ENCODE peak calls at places on chromosomes 1 and 21, in five cellular contexts. Q, V, U, R and Y are unnamed samples.
A peak's percentile ranks its signal among the peaks of the same experiment; 100 is the strongest.

GRCh38 chr1:66274634-66275033 is 259.3 kb upstream of the SGIP1 start:
- DNase-seq in Q (no peak), V (no peak), U (no peak), R (no peak), Y (no peak)

GRCh38 chr1:21497466-21498061 is 11.7 kb upstream of the ALPL start:
- DNase-seq in Q (no peak), V (no peak), U (no peak), R (no peak), Y (no peak)

GRCh38 chr21:38359090-38359489 is 102.3 kb downstream of the KCNJ15 start:
- DNase-seq in Q (no peak), V (no peak), U (no peak), R (no peak), Y (no peak)

GRCh38 chr21:32653326-32653901 is 41.2 kb upstream of the CFAP298 start:
- DNase-seq in Q (no peak), V (peak; percentile 15), U (no peak), R (peak; percentile 7), Y (peak; percentile 24)

GRCh38 chr1:230002164-230002803 is 64.8 kb upstream of the GALNT2 start:
- DNase-seq in Q (no peak), V (no peak), U (no peak), R (no peak), Y (no peak)

GRCh38 chr1:44418022-44418673 is 13.1 kb downstream of the RNF220 start:
- DNase-seq in Q (no peak), V (no peak), U (no peak), R (no peak), Y (no peak)

GRCh38 chr1:212463565-212464270 is 31.0 kb downstream of the NENF start:
- DNase-seq in Q (no peak), V (no peak), U (no peak), R (no peak), Y (no peak)

GRCh38 chr1:198811436-198811835 is 172.6 kb downstream of the PTPRC start:
- DNase-seq in Q (no peak), V (no peak), U (no peak), R (no peak), Y (no peak)

GRCh38 chr1:30045304-30046090 is 677.9 kb downstream of the MATN1 start:
- DNase-seq in Q (no peak), V (no peak), U (no peak), R (no peak), Y (no peak)

GRCh38 chr1:13807213-13807612 is 107.2 kb downstream of the PRDM2 start:
- DNase-seq in Q (peak; percentile 63), V (peak; percentile 12), U (no peak), R (no peak), Y (no peak)

GRCh38 chr1:17892851-17893250 is 137.7 kb downstream of the ACTL8 start:
- DNase-seq in Q (no peak), V (no peak), U (no peak), R (no peak), Y (no peak)

DNA sequence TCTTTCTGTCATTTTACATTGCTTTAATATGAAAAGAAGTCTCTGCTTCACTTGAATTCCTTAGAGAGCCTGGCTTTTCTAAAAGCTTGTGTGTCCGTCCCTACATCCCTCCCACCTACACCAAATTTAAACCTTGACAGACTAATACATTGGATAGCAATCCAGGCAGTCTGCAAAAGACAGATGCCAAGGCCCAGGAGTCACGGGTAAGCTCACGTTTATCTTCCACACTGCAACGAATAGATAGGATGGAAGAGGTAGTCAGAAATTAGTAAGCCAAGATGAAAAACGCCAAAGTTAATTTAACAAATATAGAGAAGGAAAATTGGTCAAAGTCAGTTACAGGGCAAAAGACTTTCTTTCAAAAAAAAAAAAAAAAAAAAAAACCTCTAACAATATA is 338.1 kb downstream of the SMYD3 start:
- DNase-seq in Q (no peak), V (no peak), U (no peak), R (no peak), Y (no peak)
- TF ChIP-seq POLR2AphosphoS5 in Q (no peak), V (no peak), U (no peak), R (no peak), Y (no peak)

GRCh38 chr1:41393993-41394392 is 32.8 kb downstream of the FOXO6 start:
- DNase-seq in Q (no peak), V (no peak), U (no peak), R (no peak), Y (no peak)

GRCh38 chr1:41395599-41395956 is 34.3 kb downstream of the FOXO6 start:
- DNase-seq in Q (no peak), V (no peak), U (no peak), R (no peak), Y (no peak)

GRCh38 chr1:41394405-41394804 is 33.2 kb downstream of the FOXO6 start:
- DNase-seq in Q (no peak), V (no peak), U (no peak), R (no peak), Y (no peak)

GRCh38 chr1:41396084-41396483 is 34.9 kb downstream of the FOXO6 start:
- DNase-seq in Q (no peak), V (no peak), U (no peak), R (no peak), Y (no peak)

GRCh38 chr1:41394918-41395598 is 33.8 kb downstream of the FOXO6 start:
- DNase-seq in Q (no peak), V (no peak), U (no peak), R (no peak), Y (no peak)
- TF ChIP-seq CTCF in Q (no peak), V (no peak), U (no peak), R (no peak), Y (no peak)

DNA sequence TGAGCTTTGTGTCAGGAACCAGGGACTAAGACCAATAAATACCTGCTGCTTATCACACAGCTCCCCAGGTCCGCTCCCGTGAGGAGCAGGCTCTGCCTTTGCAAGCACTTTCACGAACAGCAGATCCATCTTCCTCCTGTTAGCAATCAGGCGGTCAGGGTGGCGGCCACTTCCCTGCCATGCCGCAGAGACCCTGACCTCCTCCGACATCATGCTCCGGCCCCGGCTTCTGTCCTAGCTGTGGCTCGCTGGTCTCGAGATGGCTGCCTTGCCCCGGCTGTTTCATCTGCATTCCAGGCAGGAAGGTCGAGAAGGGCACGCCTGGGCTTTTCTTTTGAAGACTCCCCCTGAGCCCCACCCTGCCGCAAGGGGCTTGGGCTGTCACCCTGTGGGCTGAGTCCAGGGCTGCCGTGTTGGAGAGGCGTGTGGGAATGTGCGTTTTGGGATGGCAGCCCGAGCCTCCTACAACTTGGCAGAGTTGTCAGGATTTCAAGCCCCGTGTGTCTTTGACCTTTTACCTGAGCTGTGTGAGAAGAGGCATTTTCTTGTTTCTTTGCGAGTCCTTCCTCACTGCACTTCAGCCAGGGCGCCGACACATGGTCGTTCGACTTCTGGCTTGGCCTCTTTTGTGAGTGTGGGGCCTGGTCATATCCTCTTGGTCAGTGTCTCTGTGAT is 59.5 kb downstream of the AGPAT3 start:
- DNase-seq in Q (no peak), V (no peak), U (no peak), R (no peak), Y (no peak)
- TF ChIP-seq POLR2AphosphoS5 in Q (no peak), V (no peak), U (no peak), R (no peak), Y (no peak)

DNA sequence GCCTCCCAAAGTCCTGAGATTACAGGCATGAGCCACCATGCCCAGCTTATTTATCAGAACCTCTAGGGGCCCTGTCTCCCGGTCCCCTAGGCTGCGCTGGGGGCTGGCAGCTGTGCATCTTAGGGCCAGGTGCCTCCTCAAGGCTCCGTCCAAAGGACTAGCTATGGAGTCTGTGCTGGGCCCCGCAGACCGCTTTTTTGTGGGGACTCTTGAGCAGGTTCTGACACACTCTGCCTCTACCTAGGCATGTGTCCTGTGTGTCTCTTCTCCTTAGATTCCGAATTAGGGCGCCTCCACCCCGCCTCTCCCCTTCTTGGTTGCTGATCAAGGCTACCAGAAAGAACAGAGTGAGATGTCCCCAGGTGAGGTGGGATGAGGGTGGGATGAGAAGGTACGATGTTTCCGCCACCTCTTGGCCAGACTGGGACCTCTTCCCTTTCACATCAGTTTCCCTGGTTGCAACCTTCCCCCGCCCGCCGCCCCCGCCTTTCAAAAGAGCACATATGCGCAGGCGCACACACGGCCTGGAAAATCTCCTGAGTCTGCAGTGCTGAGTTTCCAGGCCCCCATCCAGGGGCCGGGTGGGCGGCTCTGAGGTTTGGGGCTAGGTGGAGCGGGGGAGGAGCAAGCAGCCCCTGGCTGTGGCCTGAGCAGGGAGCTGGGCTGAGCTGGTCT is 5.0 kb upstream of the PTPN7 start:
- DNase-seq in Q (no peak), V (no peak), U (no peak), R (no peak), Y (no peak)
- TF ChIP-seq CTCF in Q (no peak), V (no peak), U (no peak), R (no peak), Y (no peak)

GRCh38 chr1:94236630-94237290 is 624 bp downstream of the ARHGAP29 start:
- DNase-seq in Q (peak; percentile 50), V (no peak), U (peak; percentile 30), R (no peak), Y (no peak)

GRCh38 chr1:94236021-94236491 is 1.3 kb downstream of the ARHGAP29 start:
- DNase-seq in Q (no peak), V (no peak), U (no peak), R (no peak), Y (no peak)

GRCh38 chr1:94235189-94236020 is 2.0 kb downstream of the ARHGAP29 start:
- DNase-seq in Q (no peak), V (no peak), U (no peak), R (no peak), Y (no peak)

GRCh38 chr1:94239796-94240195 is 2.4 kb upstream of the ARHGAP29 start:
- DNase-seq in Q (no peak), V (no peak), U (no peak), R (no peak), Y (no peak)

GRCh38 chr1:94237291-94238226 is at the start of gene ARHGAP29:
- DNase-seq in Q (peak; percentile 88), V (peak; percentile 67), U (peak; percentile 72), R (peak; percentile 11), Y (no peak)
- TF ChIP-seq POLR2AphosphoS5 in Q (peak; percentile 93), V (peak; percentile 100), U (peak; percentile 90), R (no peak), Y (peak; percentile 96)

DNA sequence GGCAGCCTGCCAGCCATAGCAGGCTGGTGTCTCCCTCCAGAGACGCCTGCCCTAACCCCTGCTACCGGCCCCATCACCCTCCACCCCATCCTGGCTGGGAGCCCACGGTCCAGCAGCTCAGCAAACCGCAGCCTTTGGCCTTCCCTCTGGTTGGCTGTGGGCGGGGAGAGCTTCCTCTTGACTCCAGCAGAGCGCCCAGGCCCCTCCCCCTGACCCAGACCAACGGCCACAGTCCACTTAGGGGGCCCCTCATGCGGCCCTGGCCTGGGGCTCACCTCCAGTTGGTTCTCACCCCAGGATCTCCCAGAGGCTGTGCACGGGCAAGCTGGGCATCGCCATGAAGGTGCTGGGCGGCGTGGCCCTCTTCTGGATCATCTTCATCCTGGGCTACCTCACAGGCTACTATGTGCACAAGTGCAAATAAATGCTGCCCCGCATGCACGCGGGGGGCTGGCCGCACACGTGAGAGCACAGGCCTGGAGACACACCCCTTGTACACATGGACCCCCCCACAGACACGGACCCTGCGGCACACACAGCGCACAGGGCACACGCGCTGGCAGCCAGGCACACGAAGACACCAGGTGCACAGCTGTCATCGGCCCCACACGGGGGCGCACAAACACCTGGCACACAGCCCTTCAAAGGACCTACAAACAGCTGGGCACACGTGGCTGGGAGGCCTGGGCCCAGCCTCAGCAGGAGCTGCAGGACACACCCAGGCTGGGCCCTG is 3.1 kb downstream of the SMIM1 start:
- DNase-seq in Q (peak; percentile 55), V (peak; percentile 64), U (no peak), R (peak; percentile 71), Y (peak; percentile 27)
- TF ChIP-seq CTCF in Q (no peak), V (peak; percentile 74), U (no peak), R (peak; percentile 37), Y (peak; percentile 87)